ENCODE peak calls at places on chromosomes 16 and 17, in seven cellular contexts. One of them, this sample, is unnamed.

GRCh38 chr17:76446449-76447231 is 6.3 kb downstream of the UBE2O start:
- DNase-seq in fibroblast of mammary gland: peak
- DNase-seq in dorsolateral prefrontal cortex: no peak
- DNase-seq in transverse colon: no peak
- DNase-seq in uterus: no peak
- DNase-seq in stomach: peak
- DNase-seq in heart right ventricle: no peak
- DNase-seq in this sample: peak

GRCh38 chr16:54026456-54026855 is 260.1 kb downstream of the IRX3 start:
- DNase-seq in fibroblast of mammary gland: peak
- DNase-seq in dorsolateral prefrontal cortex: no peak
- DNase-seq in transverse colon: no peak
- DNase-seq in uterus: no peak
- DNase-seq in stomach: no peak
- DNase-seq in heart right ventricle: no peak
- DNase-seq in this sample: peak

GRCh38 chr17:48066656-48067055 is 18.5 kb downstream of the NFE2L1 start:
- DNase-seq in fibroblast of mammary gland: no peak
- DNase-seq in dorsolateral prefrontal cortex: no peak
- DNase-seq in transverse colon: no peak
- DNase-seq in uterus: no peak
- DNase-seq in stomach: no peak
- DNase-seq in heart right ventricle: no peak
- DNase-seq in this sample: no peak

GRCh38 chr17:38743556-38744171 is 4.5 kb downstream of the PCGF2 start:
- DNase-seq in fibroblast of mammary gland: no peak
- DNase-seq in dorsolateral prefrontal cortex: no peak
- DNase-seq in transverse colon: no peak
- DNase-seq in uterus: no peak
- DNase-seq in stomach: no peak
- DNase-seq in heart right ventricle: no peak
- DNase-seq in this sample: no peak

GRCh38 chr17:4898351-4898750 is 985 bp upstream of the C17orf107 start:
- DNase-seq in fibroblast of mammary gland: no peak
- DNase-seq in dorsolateral prefrontal cortex: no peak
- DNase-seq in transverse colon: no peak
- DNase-seq in uterus: no peak
- DNase-seq in stomach: no peak
- DNase-seq in heart right ventricle: no peak
- DNase-seq in this sample: no peak

GRCh38 chr17:63564562-63564961 is 14.3 kb downstream of the DCAF7 start:
- DNase-seq in fibroblast of mammary gland: no peak
- DNase-seq in dorsolateral prefrontal cortex: no peak
- DNase-seq in transverse colon: no peak
- DNase-seq in uterus: no peak
- DNase-seq in stomach: no peak
- DNase-seq in heart right ventricle: no peak
- DNase-seq in this sample: no peak

GRCh38 chr16:76976101-76976500 is 214.9 kb upstream of the MON1B start:
- DNase-seq in fibroblast of mammary gland: no peak
- DNase-seq in dorsolateral prefrontal cortex: no peak
- DNase-seq in transverse colon: no peak
- DNase-seq in uterus: no peak
- DNase-seq in stomach: no peak
- DNase-seq in heart right ventricle: no peak
- DNase-seq in this sample: no peak

GRCh38 chr16:29319726-29320125 is 86.8 kb downstream of the NPIPB11 start:
- DNase-seq in fibroblast of mammary gland: no peak
- DNase-seq in dorsolateral prefrontal cortex: no peak
- DNase-seq in transverse colon: no peak
- DNase-seq in uterus: no peak
- DNase-seq in stomach: no peak
- DNase-seq in heart right ventricle: no peak
- DNase-seq in this sample: no peak

GRCh38 chr17:48001187-48001586 is 30.3 kb downstream of the CDK5RAP3 start:
- DNase-seq in fibroblast of mammary gland: no peak
- DNase-seq in dorsolateral prefrontal cortex: no peak
- DNase-seq in transverse colon: no peak
- DNase-seq in uterus: no peak
- DNase-seq in stomach: no peak
- DNase-seq in heart right ventricle: no peak
- DNase-seq in this sample: no peak

GRCh38 chr17:82458885-82459424 is 414 bp downstream of the NARF start:
- DNase-seq in fibroblast of mammary gland: no peak
- DNase-seq in dorsolateral prefrontal cortex: no peak
- DNase-seq in transverse colon: peak
- DNase-seq in uterus: no peak
- DNase-seq in stomach: peak
- DNase-seq in heart right ventricle: peak
- DNase-seq in this sample: peak

GRCh38 chr16:46884513-46885293 is 541 bp downstream of the GPT2 start:
- DNase-seq in fibroblast of mammary gland: no peak
- DNase-seq in dorsolateral prefrontal cortex: peak
- DNase-seq in transverse colon: peak
- DNase-seq in uterus: no peak
- DNase-seq in stomach: no peak
- DNase-seq in heart right ventricle: no peak
- DNase-seq in this sample: peak

GRCh38 chr17:48244814-48245213 is 137.2 kb downstream of the SNX11 start:
- DNase-seq in fibroblast of mammary gland: peak
- DNase-seq in dorsolateral prefrontal cortex: no peak
- DNase-seq in transverse colon: no peak
- DNase-seq in uterus: no peak
- DNase-seq in stomach: no peak
- DNase-seq in heart right ventricle: no peak
- DNase-seq in this sample: peak

GRCh38 chr17:83100853-83101391 is 21.5 kb downstream of the METRNL start:
- DNase-seq in fibroblast of mammary gland: no peak
- DNase-seq in dorsolateral prefrontal cortex: no peak
- DNase-seq in transverse colon: peak
- DNase-seq in uterus: no peak
- DNase-seq in stomach: no peak
- DNase-seq in heart right ventricle: no peak
- DNase-seq in this sample: no peak

GRCh38 chr17:67488161-67488560 is 111.1 kb downstream of the PITPNC1 start:
- DNase-seq in fibroblast of mammary gland: peak
- DNase-seq in dorsolateral prefrontal cortex: no peak
- DNase-seq in transverse colon: no peak
- DNase-seq in uterus: no peak
- DNase-seq in stomach: no peak
- DNase-seq in heart right ventricle: peak
- DNase-seq in this sample: peak

DNA sequence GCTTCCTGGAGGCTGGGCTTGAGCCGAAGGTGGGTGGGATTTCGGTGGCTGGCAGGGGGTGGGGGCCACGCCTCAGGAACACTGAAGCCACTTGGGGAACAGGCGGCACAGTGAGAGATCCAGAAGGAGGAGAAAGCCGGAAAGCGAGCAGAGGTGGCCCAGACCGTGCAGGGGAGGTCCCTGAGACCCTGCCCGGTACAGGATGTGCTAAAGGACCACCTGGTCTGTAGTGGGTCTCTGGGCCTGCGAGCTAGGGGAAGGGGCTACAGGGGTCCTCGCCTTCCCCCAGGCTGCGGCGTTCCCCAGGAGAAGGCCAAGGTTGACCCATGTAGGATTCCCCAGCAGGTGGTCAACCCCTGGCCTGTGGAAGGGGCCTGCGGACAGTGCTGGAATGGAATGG is at the start of gene TLE7:
- DNase-seq in fibroblast of mammary gland: no peak
- DNase-seq in dorsolateral prefrontal cortex: no peak
- DNase-seq in transverse colon: no peak
- DNase-seq in uterus: no peak
- DNase-seq in stomach: no peak
- DNase-seq in heart right ventricle: no peak
- DNase-seq in this sample: no peak
- TF ChIP-seq CTCF in fibroblast of mammary gland: no peak
- TF ChIP-seq CTCF in dorsolateral prefrontal cortex: no peak
- TF ChIP-seq CTCF in transverse colon: no peak
- TF ChIP-seq CTCF in uterus: no peak
- TF ChIP-seq CTCF in stomach: no peak
- TF ChIP-seq CTCF in heart right ventricle: no peak
- TF ChIP-seq CTCF in this sample: no peak

GRCh38 chr17:31319253-31319661 is 2.2 kb downstream of the EVI2A start:
- DNase-seq in fibroblast of mammary gland: no peak
- DNase-seq in dorsolateral prefrontal cortex: no peak
- DNase-seq in transverse colon: no peak
- DNase-seq in uterus: no peak
- DNase-seq in stomach: no peak
- DNase-seq in heart right ventricle: no peak
- DNase-seq in this sample: no peak

GRCh38 chr17:31318298-31319190 is 2.9 kb downstream of the EVI2A start:
- DNase-seq in fibroblast of mammary gland: peak
- DNase-seq in dorsolateral prefrontal cortex: peak
- DNase-seq in transverse colon: peak
- DNase-seq in uterus: peak
- DNase-seq in stomach: peak
- DNase-seq in heart right ventricle: peak
- DNase-seq in this sample: peak

GRCh38 chr17:31320791-31321190 is 631 bp downstream of the EVI2A start:
- DNase-seq in fibroblast of mammary gland: peak
- DNase-seq in dorsolateral prefrontal cortex: no peak
- DNase-seq in transverse colon: no peak
- DNase-seq in uterus: no peak
- DNase-seq in stomach: no peak
- DNase-seq in heart right ventricle: no peak
- DNase-seq in this sample: peak

GRCh38 chr17:31321481-31321880 is at the start of gene EVI2A:
- DNase-seq in fibroblast of mammary gland: peak
- DNase-seq in dorsolateral prefrontal cortex: peak
- DNase-seq in transverse colon: peak
- DNase-seq in uterus: no peak
- DNase-seq in stomach: no peak
- DNase-seq in heart right ventricle: no peak
- DNase-seq in this sample: peak

DNA sequence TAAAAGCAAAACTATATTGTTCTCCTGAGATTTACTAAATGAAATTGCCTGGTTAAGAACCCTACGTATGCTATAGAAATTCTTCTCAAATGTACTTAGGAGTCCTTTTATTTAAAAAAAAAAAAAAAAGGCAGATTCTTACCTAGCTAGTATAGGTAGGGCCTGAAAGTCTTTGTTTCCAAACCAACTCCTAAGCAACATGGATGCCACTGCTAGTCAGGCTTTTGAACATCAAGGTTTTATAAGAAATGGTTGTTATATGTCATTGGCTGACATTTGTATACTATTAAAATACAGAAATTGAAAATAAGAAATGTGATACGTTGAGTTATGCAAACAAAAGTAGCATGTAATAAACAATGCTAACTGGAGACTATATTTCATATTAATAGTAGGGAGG is 1.2 kb downstream of the EVI2A start:
- DNase-seq in fibroblast of mammary gland: no peak
- DNase-seq in dorsolateral prefrontal cortex: no peak
- DNase-seq in transverse colon: no peak
- DNase-seq in uterus: no peak
- DNase-seq in stomach: no peak
- DNase-seq in heart right ventricle: no peak
- DNase-seq in this sample: no peak
- H3K4me3 ChIP-seq in fibroblast of mammary gland: peak
- H3K4me3 ChIP-seq in dorsolateral prefrontal cortex: peak
- H3K4me3 ChIP-seq in transverse colon: no peak
- H3K4me3 ChIP-seq in uterus: no peak
- H3K4me3 ChIP-seq in stomach: peak
- H3K4me3 ChIP-seq in heart right ventricle: no peak
- H3K4me3 ChIP-seq in this sample: no peak

GRCh38 chr17:69356625-69357024 is 29.7 kb upstream of the ABCA5 start:
- DNase-seq in fibroblast of mammary gland: no peak
- DNase-seq in dorsolateral prefrontal cortex: no peak
- DNase-seq in transverse colon: no peak
- DNase-seq in uterus: no peak
- DNase-seq in stomach: no peak
- DNase-seq in heart right ventricle: no peak
- DNase-seq in this sample: no peak

GRCh38 chr17:69363488-69364210 is 36.7 kb upstream of the ABCA5 start:
- DNase-seq in fibroblast of mammary gland: peak
- DNase-seq in dorsolateral prefrontal cortex: no peak
- DNase-seq in transverse colon: no peak
- DNase-seq in uterus: no peak
- DNase-seq in stomach: no peak
- DNase-seq in heart right ventricle: no peak
- DNase-seq in this sample: no peak

GRCh38 chr17:69361156-69361555 is 34.2 kb upstream of the ABCA5 start:
- DNase-seq in fibroblast of mammary gland: no peak
- DNase-seq in dorsolateral prefrontal cortex: no peak
- DNase-seq in transverse colon: no peak
- DNase-seq in uterus: no peak
- DNase-seq in stomach: no peak
- DNase-seq in heart right ventricle: no peak
- DNase-seq in this sample: no peak

GRCh38 chr17:69357701-69358100 is 30.8 kb upstream of the ABCA5 start:
- DNase-seq in fibroblast of mammary gland: peak
- DNase-seq in dorsolateral prefrontal cortex: no peak
- DNase-seq in transverse colon: no peak
- DNase-seq in uterus: no peak
- DNase-seq in stomach: no peak
- DNase-seq in heart right ventricle: no peak
- DNase-seq in this sample: peak

GRCh38 chr17:69358688-69359596 is 32.0 kb upstream of the ABCA5 start:
- DNase-seq in fibroblast of mammary gland: no peak
- DNase-seq in dorsolateral prefrontal cortex: no peak
- DNase-seq in transverse colon: no peak
- DNase-seq in uterus: no peak
- DNase-seq in stomach: no peak
- DNase-seq in heart right ventricle: no peak
- DNase-seq in this sample: no peak
- TF ChIP-seq CTCF in fibroblast of mammary gland: no peak
- TF ChIP-seq CTCF in dorsolateral prefrontal cortex: no peak
- TF ChIP-seq CTCF in transverse colon: no peak
- TF ChIP-seq CTCF in uterus: no peak
- TF ChIP-seq CTCF in stomach: no peak
- TF ChIP-seq CTCF in heart right ventricle: no peak
- TF ChIP-seq CTCF in this sample: no peak

GRCh38 chr17:57874058-57874419 is 24.2 kb upstream of the MRPS23 start:
- DNase-seq in fibroblast of mammary gland: no peak
- DNase-seq in dorsolateral prefrontal cortex: no peak
- DNase-seq in transverse colon: no peak
- DNase-seq in uterus: no peak
- DNase-seq in stomach: no peak
- DNase-seq in heart right ventricle: no peak
- DNase-seq in this sample: no peak
- H3K4me3 ChIP-seq in fibroblast of mammary gland: no peak
- H3K4me3 ChIP-seq in dorsolateral prefrontal cortex: peak
- H3K4me3 ChIP-seq in transverse colon: no peak
- H3K4me3 ChIP-seq in uterus: no peak
- H3K4me3 ChIP-seq in stomach: no peak
- H3K4me3 ChIP-seq in heart right ventricle: peak
- H3K4me3 ChIP-seq in this sample: no peak

This sample was measured in cardiac fibroblast.